ENCODE peak calls at places on chromosomes 11 and 22, in six cellular contexts. D is lower leg skin, W is IMR-90, R is uterus, T is stomach, O is tibial nerve. E is an unnamed sample.

GRCh38 chr11:126917531-126918204 is 82.9 kb downstream of the KIRREL3 start:
- DNase-seq in D (no peak), W (peak), R (no peak), T (no peak), O (no peak), E (no peak)

GRCh38 chr11:48034926-48035876 is 54.8 kb downstream of the PTPRJ start:
- DNase-seq in D (peak), W (no peak), R (peak), T (peak), O (peak), E (peak)

GRCh38 chr22:30879398-30879797 is 89.2 kb downstream of the MORC2 start:
- DNase-seq in D (no peak), W (no peak), R (no peak), T (no peak), O (no peak), E (no peak)

GRCh38 chr11:84594602-84595001 is 1032.5 kb downstream of the DLG2 start:
- DNase-seq in D (no peak), W (no peak), R (no peak), T (no peak), O (no peak), E (no peak)

GRCh38 chr11:120714448-120714847 is 202.9 kb downstream of the GRIK4 start:
- DNase-seq in D (no peak), W (no peak), R (no peak), T (no peak), O (no peak), E (no peak)

GRCh38 chr11:78295991-78296930 is 107.5 kb downstream of the USP35 start:
- DNase-seq in D (no peak), W (peak), R (no peak), T (no peak), O (no peak), E (no peak)

GRCh38 chr11:30346068-30346688 is 23.3 kb downstream of the ARL14EP start:
- DNase-seq in D (no peak), W (peak), R (no peak), T (no peak), O (no peak), E (no peak)

GRCh38 chr11:121566279-121567168 is 113.8 kb upstream of the SORL1-AS1 start:
- DNase-seq in D (no peak), W (no peak), R (no peak), T (no peak), O (no peak), E (no peak)

GRCh38 chr11:69914286-69915150 is 95.3 kb upstream of the FGF3 start:
- DNase-seq in D (peak), W (no peak), R (no peak), T (no peak), O (no peak), E (peak)

GRCh38 chr11:108131993-108132392 is 10.6 kb downstream of the ACAT1 start:
- DNase-seq in D (no peak), W (peak), R (no peak), T (no peak), O (no peak), E (no peak)

GRCh38 chr11:108137212-108137611 is 15.8 kb downstream of the ACAT1 start:
- DNase-seq in D (no peak), W (no peak), R (no peak), T (no peak), O (no peak), E (no peak)

DNA sequence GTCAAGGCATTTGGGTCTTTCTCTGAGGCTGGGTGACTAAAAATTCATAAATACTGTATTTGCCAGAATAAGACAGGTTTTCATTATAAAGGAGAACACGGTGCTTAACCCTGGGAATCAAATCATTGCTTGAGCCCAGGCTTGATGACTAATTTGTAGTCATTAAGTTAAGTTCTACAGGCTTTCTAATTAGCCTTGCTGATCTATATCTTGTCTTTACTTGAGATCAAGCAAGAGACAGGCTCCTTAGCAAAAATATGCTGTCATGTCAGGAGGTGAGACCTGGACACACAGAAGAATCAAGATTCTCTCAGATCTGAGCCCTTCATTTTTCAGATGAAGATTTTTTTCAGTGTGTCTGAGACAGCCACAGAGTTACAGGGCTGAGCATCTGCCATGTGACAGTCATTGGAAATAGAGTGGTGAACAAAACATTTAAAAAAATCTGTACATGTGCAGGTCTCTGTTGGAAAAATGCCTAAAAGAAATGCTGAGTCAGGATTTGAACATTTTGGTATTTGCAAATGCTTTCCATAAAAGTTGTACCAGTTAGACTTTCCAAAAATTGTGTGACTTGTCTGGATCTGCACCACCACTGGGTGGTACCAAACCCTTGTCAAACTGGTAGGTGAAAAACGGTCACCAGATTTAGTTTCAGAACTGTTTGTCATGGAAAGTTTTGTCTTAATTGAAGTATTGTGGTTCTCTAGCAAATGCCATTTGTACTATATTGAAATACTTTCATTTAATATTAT is 14.7 kb downstream of the ACAT1 start:
- DNase-seq in D (no peak), W (peak), R (no peak), T (no peak), O (no peak), E (no peak)
- TF ChIP-seq POLR2A in D (no peak), W (no peak), R (no peak), T (no peak), O (no peak), E (no peak)

GRCh38 chr22:44247346-44247745 is 65.4 kb downstream of the SHISAL1 start:
- DNase-seq in D (no peak), W (no peak), R (no peak), T (peak), O (no peak), E (no peak)

GRCh38 chr22:44247923-44248892 is 64.5 kb downstream of the SHISAL1 start:
- DNase-seq in D (peak), W (no peak), R (no peak), T (peak), O (no peak), E (no peak)

GRCh38 chr22:44249376-44250147 is 63.2 kb downstream of the SHISAL1 start:
- DNase-seq in D (no peak), W (no peak), R (no peak), T (peak), O (no peak), E (no peak)

GRCh38 chr22:44246615-44247326 is 66.0 kb downstream of the SHISAL1 start:
- DNase-seq in D (peak), W (no peak), R (peak), T (peak), O (no peak), E (no peak)

DNA sequence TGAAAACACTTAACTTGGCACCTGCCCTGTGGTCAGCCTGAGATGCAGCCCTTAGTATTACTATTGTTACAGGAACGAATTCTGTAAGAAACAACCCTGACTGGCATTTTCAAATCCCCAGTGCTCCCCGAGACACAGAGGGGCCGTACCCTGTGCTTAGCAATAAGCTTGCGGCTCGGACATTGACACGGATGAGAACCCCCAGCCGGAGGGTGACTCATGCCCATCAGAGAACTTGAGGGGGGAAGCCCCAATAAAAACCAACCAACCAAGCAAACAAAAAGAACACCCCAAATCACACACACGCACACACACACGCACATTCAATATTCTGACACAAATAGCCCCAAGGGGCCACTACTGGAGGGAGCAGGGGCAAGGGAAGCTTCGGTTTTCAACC is 63.8 kb downstream of the SHISAL1 start:
- DNase-seq in D (no peak), W (no peak), R (no peak), T (peak), O (no peak), E (no peak)
- TF ChIP-seq POLR2A in D (no peak), W (no peak), R (no peak), T (no peak), O (no peak), E (no peak)

GRCh38 chr11:819129-819931 is 616 bp downstream of the PNPLA2 start:
- DNase-seq in D (peak), W (peak), R (peak), T (peak), O (peak), E (peak)
- TF ChIP-seq POLR2A in D (peak), W (peak), R (peak), T (no peak), O (peak), E (peak)

GRCh38 chr11:12390258-12390657 is 12.9 kb downstream of the PARVA start:
- DNase-seq in D (no peak), W (no peak), R (no peak), T (no peak), O (no peak), E (no peak)

GRCh38 chr11:12388939-12389670 is 11.7 kb downstream of the PARVA start:
- DNase-seq in D (no peak), W (no peak), R (no peak), T (no peak), O (no peak), E (no peak)

GRCh38 chr11:12390687-12391110 is 13.3 kb downstream of the PARVA start:
- DNase-seq in D (no peak), W (no peak), R (peak), T (no peak), O (no peak), E (no peak)

GRCh38 chr11:12388171-12388570 is 10.8 kb downstream of the PARVA start:
- DNase-seq in D (no peak), W (no peak), R (no peak), T (no peak), O (no peak), E (no peak)

GRCh38 chr11:12389676-12390075 is 12.3 kb downstream of the PARVA start:
- DNase-seq in D (no peak), W (no peak), R (no peak), T (no peak), O (no peak), E (no peak)
- TF ChIP-seq POLR2A in D (no peak), W (no peak), R (no peak), T (no peak), O (no peak), E (no peak)

GRCh38 chr11:1381793-1382425 is 7.8 kb upstream of the BRSK2 start:
- DNase-seq in D (no peak), W (no peak), R (no peak), T (no peak), O (no peak), E (no peak)

GRCh38 chr11:1384206-1384965 is 5.3 kb upstream of the BRSK2 start:
- DNase-seq in D (no peak), W (peak), R (no peak), T (no peak), O (no peak), E (no peak)

GRCh38 chr11:1382429-1382828 is 7.3 kb upstream of the BRSK2 start:
- DNase-seq in D (no peak), W (no peak), R (no peak), T (no peak), O (no peak), E (no peak)

GRCh38 chr11:1387521-1387920 is 2.2 kb upstream of the BRSK2 start:
- DNase-seq in D (no peak), W (no peak), R (no peak), T (no peak), O (no peak), E (no peak)

DNA sequence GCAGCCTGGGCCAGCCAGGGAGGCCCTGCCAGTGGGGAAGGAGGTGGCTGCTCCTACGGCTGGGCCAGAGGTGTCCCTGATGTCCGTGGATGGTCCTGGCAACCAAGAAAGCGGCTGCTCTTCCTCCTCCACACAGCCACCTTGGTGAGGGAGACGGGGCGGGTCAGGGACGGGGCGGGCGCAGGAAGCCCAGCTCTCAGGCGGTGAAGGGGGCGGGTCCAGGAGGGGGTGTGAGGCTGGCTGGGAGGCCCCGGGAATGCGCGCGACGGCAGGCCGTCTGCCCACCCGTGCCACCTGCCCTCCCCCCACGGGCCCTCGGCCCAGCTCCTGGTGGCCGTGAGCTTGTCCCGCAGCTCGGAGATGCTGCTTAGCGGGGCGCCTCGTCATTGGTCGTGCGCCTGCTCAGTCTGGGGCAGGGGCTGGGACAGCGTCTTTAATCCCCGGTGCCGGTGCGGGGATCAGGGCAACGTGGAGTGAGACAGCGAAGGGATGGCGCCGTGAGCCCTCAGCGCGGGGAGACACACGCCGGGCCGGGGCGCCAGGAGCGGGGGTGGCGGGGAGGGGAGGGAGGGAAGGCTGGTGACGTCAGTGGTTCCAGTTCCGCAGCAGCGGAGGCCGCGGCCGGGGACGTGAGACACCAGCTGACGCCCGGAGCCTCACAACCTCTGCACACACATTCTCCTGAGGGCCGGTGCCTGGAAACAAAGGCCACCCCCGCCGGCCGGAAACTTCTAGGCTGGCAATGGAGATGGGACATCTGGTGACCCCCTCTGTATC is 6.7 kb upstream of the BRSK2 start:
- DNase-seq in D (peak), W (peak), R (peak), T (peak), O (peak), E (peak)
- TF ChIP-seq POLR2A in D (no peak), W (peak), R (no peak), T (no peak), O (no peak), E (peak)

E was measured in transverse colon.